ENCODE peak calls at places on chromosome 7, in five cellular contexts. One of them, this sample, is unnamed.

GRCh38 chr7:36308031-36308430 is 81.6 kb upstream of the ANLN start:
- DNase-seq in H1: no peak
- DNase-seq in GM12878: no peak
- DNase-seq in K562: no peak
- DNase-seq in HepG2: no peak
- DNase-seq in this sample: no peak

GRCh38 chr7:39686261-39686924 is 63.0 kb downstream of the RALA start:
- DNase-seq in H1: no peak
- DNase-seq in GM12878: peak; percentile 47
- DNase-seq in K562: no peak
- DNase-seq in HepG2: no peak
- DNase-seq in this sample: no peak

GRCh38 chr7:138935438-138936079 is 45.6 kb downstream of the KIAA1549 start:
- DNase-seq in H1: no peak
- DNase-seq in GM12878: no peak
- DNase-seq in K562: no peak
- DNase-seq in HepG2: no peak
- DNase-seq in this sample: peak; percentile 55

GRCh38 chr7:17524746-17525145 is 226.3 kb downstream of the AHR start:
- DNase-seq in H1: no peak
- DNase-seq in GM12878: no peak
- DNase-seq in K562: no peak
- DNase-seq in HepG2: no peak
- DNase-seq in this sample: no peak

GRCh38 chr7:44157116-44158059 is 16.3 kb upstream of the MYL7 start:
- DNase-seq in H1: no peak
- DNase-seq in GM12878: no peak
- DNase-seq in K562: peak; percentile 76
- DNase-seq in HepG2: no peak
- DNase-seq in this sample: no peak

GRCh38 chr7:107150375-107151073 is 18.3 kb upstream of the HBP1 start:
- DNase-seq in H1: no peak
- DNase-seq in GM12878: no peak
- DNase-seq in K562: peak; percentile 62
- DNase-seq in HepG2: peak; percentile 40
- DNase-seq in this sample: peak; percentile 51

GRCh38 chr7:135179321-135179925 is 8.9 kb upstream of the CYREN start:
- DNase-seq in H1: no peak
- DNase-seq in GM12878: no peak
- DNase-seq in K562: no peak
- DNase-seq in HepG2: no peak
- DNase-seq in this sample: no peak

GRCh38 chr7:123557016-123557630 is 495 bp downstream of the NDUFA5 start:
- DNase-seq in H1: no peak
- DNase-seq in GM12878: no peak
- DNase-seq in K562: peak; percentile 24
- DNase-seq in HepG2: no peak
- DNase-seq in this sample: no peak

GRCh38 chr7:32941181-32941995 is 15.9 kb upstream of the FKBP9 start:
- DNase-seq in H1: no peak
- DNase-seq in GM12878: no peak
- DNase-seq in K562: no peak
- DNase-seq in HepG2: peak; percentile 45
- DNase-seq in this sample: no peak

GRCh38 chr7:75931676-75932075 is 16.7 kb downstream of the POR start:
- DNase-seq in H1: no peak
- DNase-seq in GM12878: no peak
- DNase-seq in K562: no peak
- DNase-seq in HepG2: no peak
- DNase-seq in this sample: no peak

GRCh38 chr7:122413339-122413738 is 108.8 kb upstream of the FEZF1 start:
- DNase-seq in H1: no peak
- DNase-seq in GM12878: no peak
- DNase-seq in K562: no peak
- DNase-seq in HepG2: no peak
- DNase-seq in this sample: no peak

GRCh38 chr7:134318443-134318842 is 1.7 kb upstream of the SLC35B4 start:
- DNase-seq in H1: no peak
- DNase-seq in GM12878: no peak
- DNase-seq in K562: no peak
- DNase-seq in HepG2: no peak
- DNase-seq in this sample: no peak

GRCh38 chr7:45525057-45525456 is 49.1 kb upstream of the ADCY1 start:
- DNase-seq in H1: no peak
- DNase-seq in GM12878: no peak
- DNase-seq in K562: no peak
- DNase-seq in HepG2: no peak
- DNase-seq in this sample: no peak

GRCh38 chr7:148883233-148884048 is 650 bp downstream of the EZH2 start:
- DNase-seq in H1: no peak
- DNase-seq in GM12878: no peak
- DNase-seq in K562: peak; percentile 77
- DNase-seq in HepG2: no peak
- DNase-seq in this sample: no peak

GRCh38 chr7:155412416-155413253 is 45.3 kb upstream of the EN2 start:
- DNase-seq in H1: no peak
- DNase-seq in GM12878: no peak
- DNase-seq in K562: peak; percentile 80
- DNase-seq in HepG2: peak; percentile 42
- DNase-seq in this sample: peak; percentile 47

GRCh38 chr7:30770936-30771858 is at the start of gene MINDY4:
- DNase-seq in H1: peak; percentile 36
- DNase-seq in GM12878: no peak
- DNase-seq in K562: peak; percentile 96
- DNase-seq in HepG2: no peak
- DNase-seq in this sample: peak; percentile 54

GRCh38 chr7:12321248-12321647 is 82.4 kb downstream of the VWDE start:
- DNase-seq in H1: no peak
- DNase-seq in GM12878: no peak
- DNase-seq in K562: no peak
- DNase-seq in HepG2: no peak
- DNase-seq in this sample: no peak

GRCh38 chr7:18896343-18896975 is 221.0 kb downstream of the TWIST1 start:
- DNase-seq in H1: no peak
- DNase-seq in GM12878: no peak
- DNase-seq in K562: no peak
- DNase-seq in HepG2: no peak
- DNase-seq in this sample: no peak

GRCh38 chr7:2269468-2270460 is 27.7 kb downstream of the NUDT1 start:
- DNase-seq in H1: no peak
- DNase-seq in GM12878: no peak
- DNase-seq in K562: no peak
- DNase-seq in HepG2: peak; percentile 35
- DNase-seq in this sample: no peak

GRCh38 chr7:129635300-129636029 is 23.9 kb downstream of the NRF1 start:
- DNase-seq in H1: no peak
- DNase-seq in GM12878: peak; percentile 47
- DNase-seq in K562: peak; percentile 76
- DNase-seq in HepG2: peak; percentile 73
- DNase-seq in this sample: peak; percentile 47

GRCh38 chr7:72444023-72444776 is 32.1 kb upstream of the CALN1 start:
- DNase-seq in H1: no peak
- DNase-seq in GM12878: no peak
- DNase-seq in K562: no peak
- DNase-seq in HepG2: peak; percentile 73
- DNase-seq in this sample: no peak

GRCh38 chr7:134435161-134435920 is 23.6 kb downstream of the AKR1B1 start:
- DNase-seq in H1: no peak
- DNase-seq in GM12878: no peak
- DNase-seq in K562: no peak
- DNase-seq in HepG2: no peak
- DNase-seq in this sample: no peak

GRCh38 chr7:22936246-22936645 is 77.7 kb downstream of the HYCC1 start:
- DNase-seq in H1: no peak
- DNase-seq in GM12878: no peak
- DNase-seq in K562: no peak
- DNase-seq in HepG2: no peak
- DNase-seq in this sample: no peak

GRCh38 chr7:69823151-69823744 is 225.0 kb downstream of the AUTS2 start:
- DNase-seq in H1: no peak
- DNase-seq in GM12878: no peak
- DNase-seq in K562: no peak
- DNase-seq in HepG2: no peak
- DNase-seq in this sample: no peak

GRCh38 chr7:24971333-24972165 is 8.4 kb downstream of the OSBPL3 start:
- DNase-seq in H1: no peak
- DNase-seq in GM12878: no peak
- DNase-seq in K562: peak; percentile 28
- DNase-seq in HepG2: peak; percentile 80
- DNase-seq in this sample: peak; percentile 81

GRCh38 chr7:133931053-133931452 is 196.1 kb upstream of the LRGUK start:
- DNase-seq in H1: no peak
- DNase-seq in GM12878: no peak
- DNase-seq in K562: no peak
- DNase-seq in HepG2: no peak
- DNase-seq in this sample: peak; percentile 44

GRCh38 chr7:102914585-102914984 is 1.8 kb downstream of the LRRC17 start:
- DNase-seq in H1: no peak
- DNase-seq in GM12878: no peak
- DNase-seq in K562: no peak
- DNase-seq in HepG2: no peak
- DNase-seq in this sample: no peak

GRCh38 chr7:46979439-46979838 is 602.5 kb downstream of the TNS3 start:
- DNase-seq in H1: no peak
- DNase-seq in GM12878: no peak
- DNase-seq in K562: no peak
- DNase-seq in HepG2: no peak
- DNase-seq in this sample: no peak

GRCh38 chr7:124462249-124462648 is 303.3 kb downstream of the GPR37 start:
- DNase-seq in H1: no peak
- DNase-seq in GM12878: no peak
- DNase-seq in K562: no peak
- DNase-seq in HepG2: no peak
- DNase-seq in this sample: no peak

GRCh38 chr7:40572810-40573470 is 438.1 kb downstream of the SUGCT start:
- DNase-seq in H1: no peak
- DNase-seq in GM12878: no peak
- DNase-seq in K562: no peak
- DNase-seq in HepG2: no peak
- DNase-seq in this sample: no peak

GRCh38 chr7:25940086-25940906 is 211.7 kb upstream of the NFE2L3 start:
- DNase-seq in H1: no peak
- DNase-seq in GM12878: no peak
- DNase-seq in K562: no peak
- DNase-seq in HepG2: no peak
- DNase-seq in this sample: no peak

GRCh38 chr7:16106300-16106699 is 315.0 kb downstream of the CRPPA start:
- DNase-seq in H1: no peak
- DNase-seq in GM12878: no peak
- DNase-seq in K562: no peak
- DNase-seq in HepG2: no peak
- DNase-seq in this sample: no peak

GRCh38 chr7:140639366-140640053 is 1.1 kb downstream of the DENND2A start:
- DNase-seq in H1: no peak
- DNase-seq in GM12878: no peak
- DNase-seq in K562: no peak
- DNase-seq in HepG2: no peak
- DNase-seq in this sample: no peak

GRCh38 chr7:74105992-74106391 is 22.4 kb downstream of the LIMK1 start:
- DNase-seq in H1: no peak
- DNase-seq in GM12878: no peak
- DNase-seq in K562: no peak
- DNase-seq in HepG2: no peak
- DNase-seq in this sample: no peak

GRCh38 chr7:74103219-74103772 is 19.7 kb downstream of the LIMK1 start:
- DNase-seq in H1: no peak
- DNase-seq in GM12878: no peak
- DNase-seq in K562: no peak
- DNase-seq in HepG2: no peak
- DNase-seq in this sample: no peak

GRCh38 chr7:74106846-74107245 is 23.2 kb downstream of the LIMK1 start:
- DNase-seq in H1: no peak
- DNase-seq in GM12878: no peak
- DNase-seq in K562: no peak
- DNase-seq in HepG2: no peak
- DNase-seq in this sample: no peak

GRCh38 chr7:74101061-74101681 is 17.6 kb downstream of the LIMK1 start:
- DNase-seq in H1: no peak
- DNase-seq in GM12878: peak; percentile 60
- DNase-seq in K562: no peak
- DNase-seq in HepG2: no peak
- DNase-seq in this sample: no peak

GRCh38 chr7:74104702-74105101 is 21.1 kb downstream of the LIMK1 start:
- DNase-seq in H1: no peak
- DNase-seq in GM12878: no peak
- DNase-seq in K562: no peak
- DNase-seq in HepG2: no peak
- DNase-seq in this sample: peak; percentile 68
- TF ChIP-seq SRF in H1: no peak
- TF ChIP-seq SRF in GM12878: no peak
- TF ChIP-seq SRF in K562: no peak
- TF ChIP-seq SRF in HepG2: no peak
- TF ChIP-seq SRF in this sample: no peak

DNA sequence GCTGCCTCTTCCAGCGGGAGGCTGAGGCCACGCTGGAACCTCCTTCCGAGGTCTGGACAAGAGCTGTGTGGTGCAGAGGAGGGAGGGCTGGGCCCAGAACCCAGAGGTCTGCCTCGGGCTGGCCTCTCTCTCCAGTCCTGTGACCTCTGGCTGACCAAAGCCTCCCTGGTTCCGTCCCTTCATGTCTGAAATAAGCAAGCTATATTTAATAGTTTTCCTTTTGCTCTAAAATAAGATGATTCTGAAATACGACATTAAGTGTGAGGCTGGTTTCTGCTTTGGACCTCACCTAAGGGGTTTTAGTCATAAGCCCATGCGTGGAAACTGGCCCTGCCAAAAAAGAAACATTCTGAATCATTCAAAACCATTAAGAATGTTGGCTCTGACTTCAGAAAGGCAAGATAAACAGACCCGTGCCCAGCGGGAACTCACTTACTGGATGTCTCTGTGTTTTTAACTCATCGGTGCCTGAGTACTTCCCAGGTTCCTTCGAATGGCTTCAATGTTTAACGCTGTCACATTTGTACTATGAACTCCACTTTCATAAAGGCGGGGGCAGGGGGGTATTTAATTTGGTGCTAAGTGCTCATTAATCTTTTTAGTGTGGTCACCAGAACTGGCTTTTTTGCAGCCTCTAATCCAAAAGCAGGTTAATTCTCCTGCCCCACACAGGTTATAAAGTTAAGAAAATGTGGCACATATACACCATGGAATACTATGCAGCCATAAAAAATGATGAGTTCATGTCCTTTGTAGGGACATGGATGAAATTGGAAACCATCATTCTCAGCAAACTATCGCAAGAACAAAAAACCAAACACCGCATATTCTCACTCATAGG is 157.5 kb upstream of the KLF14 start:
- DNase-seq in H1: no peak
- DNase-seq in GM12878: no peak
- DNase-seq in K562: no peak
- DNase-seq in HepG2: no peak
- DNase-seq in this sample: peak; percentile 88
- H3K4me3 ChIP-seq in H1: no peak overlapping the region
- H3K4me3 ChIP-seq in GM12878: no peak overlapping the region
- H3K4me3 ChIP-seq in K562: no peak overlapping the region
- H3K4me3 ChIP-seq in HepG2: no peak overlapping the region
- H3K4me3 ChIP-seq in this sample: no peak overlapping the region

GRCh38 chr7:143245123-143245522 is 18.1 kb upstream of the GSTK1 start:
- DNase-seq in H1: no peak
- DNase-seq in GM12878: no peak
- DNase-seq in K562: no peak
- DNase-seq in HepG2: no peak
- DNase-seq in this sample: no peak
- TF ChIP-seq POLR2AphosphoS5 in H1: no peak
- TF ChIP-seq POLR2AphosphoS5 in GM12878: no peak
- TF ChIP-seq POLR2AphosphoS5 in K562: no peak
- TF ChIP-seq POLR2AphosphoS5 in HepG2: no peak
- TF ChIP-seq POLR2AphosphoS5 in this sample: no peak

GRCh38 chr7:42107484-42107883 is 129.5 kb downstream of the GLI3 start:
- DNase-seq in H1: no peak
- DNase-seq in GM12878: no peak
- DNase-seq in K562: no peak
- DNase-seq in HepG2: no peak
- DNase-seq in this sample: no peak
- TF ChIP-seq SRF in H1: no peak
- TF ChIP-seq SRF in GM12878: no peak
- TF ChIP-seq SRF in K562: no peak
- TF ChIP-seq SRF in HepG2: no peak
- TF ChIP-seq SRF in this sample: no peak